ENCODE peak calls at places on chromosomes 13 and 19, in six cellular contexts. P is HepG2, R is H1, M is HCT116, I is GM12878, N is SK-N-SH. S is an unnamed sample.
A peak's percentile ranks its signal among the peaks of the same experiment; 100 is the strongest.

GRCh38 chr19:47471733-47472457 is at the start of gene SLC8A2:
- DNase-seq in M (peak; percentile 35), N (peak; percentile 99), P (peak; percentile 52), I (no peak), R (peak; percentile 70), S (no peak)

GRCh38 chr13:41588899-41589298 is 131.5 kb downstream of the RGCC start:
- DNase-seq in I (no peak), R (no peak), M (peak; percentile 8), P (peak; percentile 50), N (no peak), S (peak; percentile 77)

GRCh38 chr19:48395170-48395455 is 1.6 kb downstream of the GRIN2D start:
- DNase-seq in P (no peak), M (no peak), N (no peak), R (no peak), I (no peak), S (no peak)

GRCh38 chr19:37932985-37933953 is 26.3 kb downstream of the SIPA1L3 start:
- DNase-seq in P (peak; percentile 38), I (no peak), M (no peak), R (no peak), N (peak; percentile 35), S (no peak)

GRCh38 chr13:53028637-53029121 is at the start of gene OLFM4:
- DNase-seq in M (no peak), I (no peak), N (no peak), R (no peak), P (no peak), S (no peak)

GRCh38 chr13:94178625-94179244 is 300.7 kb downstream of the DCT start:
- DNase-seq in I (no peak), N (no peak), R (no peak), P (peak; percentile 53), M (no peak), S (no peak)

GRCh38 chr19:19606021-19606420 is 12.5 kb downstream of the PBX4 start:
- DNase-seq in P (no peak), M (peak; percentile 82), R (no peak), I (no peak), N (no peak), S (no peak)

GRCh38 chr13:70424928-70425327 is 316.7 kb upstream of the KLHL1 start:
- DNase-seq in P (no peak), R (no peak), N (no peak), I (no peak), M (no peak), S (no peak)

GRCh38 chr19:9552902-9553301 is 14.5 kb upstream of the ZNF426 start:
- DNase-seq in P (no peak), R (no peak), I (no peak), N (no peak), M (no peak), S (no peak)

GRCh38 chr13:30033681-30034447 is 183.4 kb upstream of the UBL3 start:
- DNase-seq in P (no peak), M (no peak), N (no peak), I (no peak), R (no peak), S (no peak)

GRCh38 chr13:72960541-72960940 is 98.3 kb upstream of the KLF5 start:
- DNase-seq in P (peak; percentile 24), R (no peak), M (no peak), I (no peak), N (no peak), S (no peak)

GRCh38 chr13:42334329-42334706 is 62.4 kb downstream of the AKAP11 start:
- DNase-seq in R (peak; percentile 13), P (no peak), N (no peak), I (peak; percentile 50), M (no peak), S (no peak)

GRCh38 chr19:3476830-3477229 is 3.5 kb downstream of the SMIM24 start:
- DNase-seq in R (no peak), M (no peak), P (no peak), N (no peak), I (no peak), S (no peak)

GRCh38 chr13:22028831-22029230 is 358.0 kb downstream of the FGF9 start:
- DNase-seq in P (no peak), N (no peak), I (no peak), M (no peak), R (no peak), S (no peak)

GRCh38 chr13:93690139-93690538 is 463.5 kb downstream of the GPC6 start:
- DNase-seq in M (no peak), I (no peak), N (no peak), R (no peak), P (peak; percentile 10), S (no peak)

GRCh38 chr13:112995395-112996091 is 26.5 kb downstream of the MCF2L start:
- DNase-seq in I (no peak), R (no peak), N (no peak), P (no peak), M (no peak), S (no peak)

GRCh38 chr13:107753286-107753685 is 462.1 kb downstream of the LIG4 start:
- DNase-seq in M (no peak), I (no peak), N (no peak), R (no peak), P (no peak), S (no peak)

GRCh38 chr13:103605546-103606326 is 539.5 kb upstream of the SLC10A2 start:
- DNase-seq in M (no peak), P (no peak), I (no peak), N (no peak), R (no peak), S (no peak)

GRCh38 chr19:12555456-12555930 is 4.2 kb upstream of the ZNF564 start:
- DNase-seq in I (no peak), M (no peak), N (peak; percentile 15), R (peak; percentile 53), P (no peak), S (no peak)

GRCh38 chr19:36838784-36839324 is 667 bp upstream of the ZNF790 start:
- DNase-seq in N (no peak), P (no peak), I (no peak), M (no peak), R (no peak), S (no peak)

GRCh38 chr19:49880162-49880869 is 2.8 kb downstream of the TBC1D17 start:
- DNase-seq in N (no peak), R (no peak), I (no peak), M (no peak), P (no peak), S (no peak)

GRCh38 chr19:5218255-5218855 is 122.3 kb downstream of the PTPRS start:
- DNase-seq in N (no peak), P (no peak), M (no peak), I (no peak), R (no peak), S (no peak)

GRCh38 chr13:93963266-93964131 is 516.0 kb downstream of the DCT start:
- DNase-seq in M (no peak), I (no peak), N (no peak), R (no peak), P (peak; percentile 83), S (peak; percentile 12)

GRCh38 chr13:49219647-49220034 is 497 bp upstream of the MLNR start:
- DNase-seq in I (no peak), P (peak; percentile 43), M (no peak), N (no peak), R (no peak), S (no peak)
- TF ChIP-seq SIN3A in I (no peak), P (no peak), M (no peak), N (no peak), R (no peak), S (no peak)

DNA sequence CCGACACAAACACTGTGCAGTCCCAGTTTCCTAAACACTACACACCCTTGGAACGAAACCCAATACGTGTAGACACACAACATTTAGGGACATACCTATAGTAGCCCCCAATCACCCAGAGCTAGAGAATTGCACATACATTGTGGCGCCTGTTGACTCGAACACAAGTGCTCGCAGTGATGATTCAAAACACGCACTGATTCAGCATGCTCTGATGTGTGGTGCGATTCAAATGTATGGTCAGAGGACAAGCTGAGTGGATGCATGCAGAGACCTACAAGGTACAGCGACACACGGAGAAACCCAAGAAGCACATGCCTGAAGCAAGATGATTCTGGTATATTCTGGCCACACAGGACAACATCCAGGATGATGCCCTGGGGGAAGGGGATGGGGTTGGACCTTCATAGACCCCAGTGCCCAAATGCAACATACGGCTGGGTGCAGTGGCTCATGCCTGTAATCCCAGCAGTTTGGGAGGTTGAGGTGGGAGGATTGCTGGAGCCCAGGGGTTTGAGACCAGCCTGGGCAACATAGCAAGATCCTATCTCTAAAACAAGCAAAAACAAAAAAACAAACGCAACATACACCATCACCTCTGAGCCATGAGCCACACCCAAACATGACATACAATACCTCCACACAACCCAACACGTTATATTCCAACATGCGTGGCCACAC is 997 bp upstream of the KCNN4 start:
- DNase-seq in R (no peak), P (no peak), I (no peak), M (no peak), N (no peak), S (no peak)
- TF ChIP-seq SIN3A in R (no peak), P (no peak), I (no peak), M (no peak), N (no peak), S (no peak)

DNA sequence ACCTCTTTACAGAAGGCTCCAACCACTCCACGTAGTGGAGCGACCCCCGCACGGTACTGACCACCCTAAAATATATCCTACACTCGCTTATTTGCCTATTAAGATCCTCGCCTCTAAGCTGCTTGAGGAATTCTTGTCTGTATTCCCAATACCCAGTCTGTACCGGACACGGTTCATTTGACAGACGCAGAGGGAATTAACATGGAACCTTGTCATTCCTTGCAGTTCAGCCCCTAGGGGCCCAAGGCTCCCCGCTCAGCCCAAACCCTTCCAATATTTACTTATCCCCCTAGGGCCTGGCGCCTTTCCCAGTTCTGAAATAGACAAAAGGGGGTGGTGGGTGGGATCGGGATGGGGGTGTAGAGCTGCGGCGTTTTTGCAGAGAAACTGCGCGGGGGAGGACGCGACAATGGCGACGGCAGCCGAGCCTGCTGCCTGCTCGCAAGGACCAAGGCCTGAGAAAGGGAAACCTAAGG is 638 bp downstream of the AKAP8L start:
- DNase-seq in M (no peak), I (no peak), R (no peak), P (no peak), N (peak; percentile 54), S (no peak)
- TF ChIP-seq SIN3A in M (no peak), I (no peak), R (no peak), P (no peak), N (no peak), S (no peak)

GRCh38 chr13:25756251-25756650 is 295.6 kb downstream of the SHISA2 start:
- DNase-seq in R (no peak), M (no peak), N (no peak), P (no peak), I (no peak), S (no peak)

GRCh38 chr13:25753976-25754375 is 297.8 kb downstream of the SHISA2 start:
- DNase-seq in I (no peak), N (no peak), M (no peak), P (no peak), R (no peak), S (no peak)

GRCh38 chr13:25756916-25757315 is 294.9 kb downstream of the SHISA2 start:
- DNase-seq in P (no peak), R (no peak), M (no peak), I (no peak), N (no peak), S (no peak)

DNA sequence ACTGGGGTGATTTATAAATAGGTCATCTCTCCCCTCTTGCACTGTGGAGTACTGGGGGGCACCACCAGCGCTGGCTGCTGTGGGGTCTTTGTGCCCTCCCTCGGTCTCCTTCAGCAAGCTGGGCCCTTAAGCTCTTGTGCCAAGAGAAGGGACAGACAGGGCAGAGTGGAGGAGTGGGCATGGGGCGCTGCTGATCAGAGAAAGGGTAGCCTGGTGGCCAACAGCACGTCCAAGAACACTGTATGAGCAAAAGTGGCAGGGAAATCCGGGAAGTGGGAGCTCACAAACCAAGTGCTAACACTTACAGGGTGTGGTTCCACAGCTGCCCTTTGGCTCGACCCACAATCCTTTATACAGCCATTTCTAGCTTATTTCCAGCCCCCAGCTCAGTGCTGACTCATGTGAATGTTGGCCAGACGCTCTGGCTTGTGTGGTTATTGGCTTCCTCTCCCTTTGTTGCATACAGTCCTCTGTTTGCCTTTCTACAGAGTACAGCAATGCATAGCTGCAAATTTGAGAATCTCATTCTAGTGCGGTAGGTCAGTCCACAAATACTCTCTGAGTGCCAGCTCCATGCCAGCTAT is 298.8 kb downstream of the SHISA2 start:
- DNase-seq in M (no peak), P (no peak), N (no peak), R (no peak), I (no peak), S (no peak)
- TF ChIP-seq SIN3A in M (no peak), P (no peak), N (no peak), R (no peak), I (no peak), S (no peak)

S was measured in Panc1.